ENCODE peak calls at places on chromosomes 12 and 14, in nine cellular contexts. One of them, this sample, is unnamed.

GRCh38 chr12:98751580-98752115 is 106.6 kb downstream of the APAF1 start:
- DNase-seq in MV-4-11: no peak
- DNase-seq in nucleus accumbens: no peak
- DNase-seq in GM03348: no peak
- DNase-seq in Calu3: no peak
- DNase-seq in NCI-H1092: no peak
- DNase-seq in T-helper 9 cell: no peak
- DNase-seq in GM04504: no peak
- DNase-seq in endodermal cell: no peak
- DNase-seq in this sample: no peak

GRCh38 chr12:130465626-130466025 is 127.9 kb downstream of the PIWIL1 start:
- DNase-seq in MV-4-11: no peak
- DNase-seq in GM04504: no peak
- DNase-seq in NCI-H1092: no peak
- DNase-seq in endodermal cell: no peak
- DNase-seq in T-helper 9 cell: no peak
- DNase-seq in Calu3: no peak
- DNase-seq in nucleus accumbens: no peak
- DNase-seq in GM03348: no peak
- DNase-seq in this sample: no peak

GRCh38 chr12:117119592-117120198 is 20.5 kb upstream of the TESC start:
- DNase-seq in GM03348: peak; percentile 49
- DNase-seq in T-helper 9 cell: no peak
- DNase-seq in Calu3: peak; percentile 63
- DNase-seq in nucleus accumbens: no peak
- DNase-seq in NCI-H1092: no peak
- DNase-seq in GM04504: no peak
- DNase-seq in endodermal cell: peak; percentile 93
- DNase-seq in MV-4-11: peak; percentile 63
- DNase-seq in this sample: peak; percentile 59

GRCh38 chr12:73867147-73867546 is 670.5 kb upstream of the ATXN7L3B start:
- DNase-seq in MV-4-11: no peak
- DNase-seq in GM04504: no peak
- DNase-seq in endodermal cell: no peak
- DNase-seq in Calu3: no peak
- DNase-seq in nucleus accumbens: no peak
- DNase-seq in NCI-H1092: no peak
- DNase-seq in T-helper 9 cell: no peak
- DNase-seq in GM03348: no peak
- DNase-seq in this sample: no peak

GRCh38 chr12:58503731-58504520 is 416.4 kb downstream of the LRIG3 start:
- DNase-seq in Calu3: no peak
- DNase-seq in GM03348: no peak
- DNase-seq in MV-4-11: no peak
- DNase-seq in endodermal cell: no peak
- DNase-seq in NCI-H1092: no peak
- DNase-seq in nucleus accumbens: no peak
- DNase-seq in GM04504: peak; percentile 60
- DNase-seq in T-helper 9 cell: no peak
- DNase-seq in this sample: no peak

GRCh38 chr14:67526676-67527459 is 6.2 kb upstream of the PLEKHH1 start:
- DNase-seq in endodermal cell: peak; percentile 86
- DNase-seq in GM03348: peak; percentile 62
- DNase-seq in nucleus accumbens: peak; percentile 52
- DNase-seq in GM04504: no peak
- DNase-seq in Calu3: peak; percentile 45
- DNase-seq in MV-4-11: peak; percentile 57
- DNase-seq in T-helper 9 cell: no peak
- DNase-seq in NCI-H1092: peak; percentile 22
- DNase-seq in this sample: peak; percentile 64

GRCh38 chr12:78799679-78800078 is 64.9 kb upstream of the SYT1 start:
- DNase-seq in GM03348: no peak
- DNase-seq in endodermal cell: no peak
- DNase-seq in Calu3: no peak
- DNase-seq in GM04504: no peak
- DNase-seq in nucleus accumbens: no peak
- DNase-seq in T-helper 9 cell: no peak
- DNase-seq in MV-4-11: no peak
- DNase-seq in NCI-H1092: no peak
- DNase-seq in this sample: no peak

GRCh38 chr14:103520269-103520656 is 2.4 kb downstream of the CKB start:
- DNase-seq in GM03348: no peak
- DNase-seq in nucleus accumbens: no peak
- DNase-seq in T-helper 9 cell: no peak
- DNase-seq in GM04504: no peak
- DNase-seq in NCI-H1092: no peak
- DNase-seq in Calu3: no peak
- DNase-seq in endodermal cell: no peak
- DNase-seq in MV-4-11: no peak
- DNase-seq in this sample: no peak

GRCh38 chr12:12397184-12397583 is 40.3 kb downstream of the BORCS5 start:
- DNase-seq in MV-4-11: no peak
- DNase-seq in nucleus accumbens: no peak
- DNase-seq in GM04504: no peak
- DNase-seq in NCI-H1092: no peak
- DNase-seq in Calu3: no peak
- DNase-seq in GM03348: no peak
- DNase-seq in endodermal cell: no peak
- DNase-seq in T-helper 9 cell: no peak
- DNase-seq in this sample: no peak

GRCh38 chr14:49972840-49973239 is 80.0 kb downstream of the ARF6 start:
- DNase-seq in T-helper 9 cell: no peak
- DNase-seq in endodermal cell: no peak
- DNase-seq in Calu3: peak; percentile 62
- DNase-seq in GM04504: peak; percentile 60
- DNase-seq in nucleus accumbens: no peak
- DNase-seq in NCI-H1092: peak; percentile 36
- DNase-seq in MV-4-11: no peak
- DNase-seq in GM03348: peak; percentile 79
- DNase-seq in this sample: peak; percentile 63

GRCh38 chr12:48336564-48336963 is 14.2 kb downstream of the ZNF641 start:
- DNase-seq in Calu3: no peak
- DNase-seq in GM03348: no peak
- DNase-seq in NCI-H1092: no peak
- DNase-seq in GM04504: no peak
- DNase-seq in endodermal cell: peak; percentile 83
- DNase-seq in T-helper 9 cell: no peak
- DNase-seq in MV-4-11: peak; percentile 50
- DNase-seq in nucleus accumbens: no peak
- DNase-seq in this sample: no peak

GRCh38 chr14:65412881-65413738 is 580 bp downstream of the FUT8 start:
- DNase-seq in Calu3: peak; percentile 16
- DNase-seq in T-helper 9 cell: peak; percentile 7
- DNase-seq in nucleus accumbens: peak; percentile 70
- DNase-seq in endodermal cell: peak; percentile 82
- DNase-seq in GM04504: peak; percentile 43
- DNase-seq in MV-4-11: peak; percentile 59
- DNase-seq in NCI-H1092: peak; percentile 59
- DNase-seq in GM03348: peak; percentile 26
- DNase-seq in this sample: peak; percentile 88

GRCh38 chr14:99454246-99454645 is 26.4 kb downstream of the SETD3 start:
- DNase-seq in MV-4-11: no peak
- DNase-seq in endodermal cell: peak; percentile 3
- DNase-seq in NCI-H1092: no peak
- DNase-seq in GM04504: no peak
- DNase-seq in nucleus accumbens: no peak
- DNase-seq in T-helper 9 cell: no peak
- DNase-seq in Calu3: no peak
- DNase-seq in GM03348: peak; percentile 13
- DNase-seq in this sample: no peak

GRCh38 chr12:99810718-99811593 is 163.4 kb downstream of the GARIN6 start:
- DNase-seq in T-helper 9 cell: no peak
- DNase-seq in Calu3: peak; percentile 51
- DNase-seq in nucleus accumbens: peak; percentile 32
- DNase-seq in MV-4-11: no peak
- DNase-seq in GM04504: peak; percentile 10
- DNase-seq in endodermal cell: no peak
- DNase-seq in NCI-H1092: peak; percentile 69
- DNase-seq in GM03348: peak; percentile 18
- DNase-seq in this sample: no peak